ENCODE peak calls at places on chromosomes 5 and 9, in ten cellular contexts. One of them, this sample, is unnamed.

GRCh38 chr5:37637165-37637845 is 202.5 kb downstream of the GDNF start:
- DNase-seq in adrenal gland: no peak
- DNase-seq in prostate gland: no peak
- DNase-seq in transverse colon: no peak
- DNase-seq in breast epithelium: no peak
- DNase-seq in heart left ventricle: no peak
- DNase-seq in testis: no peak
- DNase-seq in HCT116: no peak
- DNase-seq in A549: peak; percentile 9
- DNase-seq in body of pancreas: no peak
- DNase-seq in this sample: no peak

GRCh38 chr9:16161469-16161868 is 608.6 kb downstream of the CCDC171 start:
- DNase-seq in adrenal gland: no peak
- DNase-seq in prostate gland: no peak
- DNase-seq in transverse colon: no peak
- DNase-seq in breast epithelium: no peak
- DNase-seq in heart left ventricle: no peak
- DNase-seq in testis: no peak
- DNase-seq in HCT116: no peak
- DNase-seq in A549: no peak
- DNase-seq in body of pancreas: no peak
- DNase-seq in this sample: no peak

GRCh38 chr5:13909271-13909670 is 35.2 kb downstream of the DNAH5 start:
- DNase-seq in adrenal gland: no peak
- DNase-seq in prostate gland: no peak
- DNase-seq in transverse colon: no peak
- DNase-seq in breast epithelium: no peak
- DNase-seq in heart left ventricle: no peak
- DNase-seq in testis: no peak
- DNase-seq in HCT116: no peak
- DNase-seq in A549: no peak
- DNase-seq in body of pancreas: no peak
- DNase-seq in this sample: no peak

GRCh38 chr5:122444411-122444810 is 132.4 kb downstream of the SNCAIP start:
- DNase-seq in adrenal gland: no peak
- DNase-seq in prostate gland: no peak
- DNase-seq in transverse colon: no peak
- DNase-seq in breast epithelium: no peak
- DNase-seq in heart left ventricle: no peak
- DNase-seq in testis: no peak
- DNase-seq in HCT116: no peak
- DNase-seq in A549: no peak
- DNase-seq in body of pancreas: no peak
- DNase-seq in this sample: no peak

GRCh38 chr5:102600964-102601363 is 102.2 kb upstream of the SLCO6A1 start:
- DNase-seq in adrenal gland: no peak
- DNase-seq in prostate gland: no peak
- DNase-seq in transverse colon: no peak
- DNase-seq in breast epithelium: no peak
- DNase-seq in heart left ventricle: no peak
- DNase-seq in testis: no peak
- DNase-seq in HCT116: no peak
- DNase-seq in A549: no peak
- DNase-seq in body of pancreas: no peak
- DNase-seq in this sample: no peak

GRCh38 chr9:130633336-130634190 is 30.8 kb upstream of the PRDM12 start:
- DNase-seq in adrenal gland: no peak
- DNase-seq in prostate gland: no peak
- DNase-seq in transverse colon: no peak
- DNase-seq in breast epithelium: peak; percentile 27
- DNase-seq in heart left ventricle: no peak
- DNase-seq in testis: no peak
- DNase-seq in HCT116: no peak
- DNase-seq in A549: no peak
- DNase-seq in body of pancreas: no peak
- DNase-seq in this sample: no peak

GRCh38 chr9:106890621-106891020 is 27.7 kb downstream of the ZNF462 start:
- DNase-seq in adrenal gland: no peak
- DNase-seq in prostate gland: no peak
- DNase-seq in transverse colon: no peak
- DNase-seq in breast epithelium: no peak
- DNase-seq in heart left ventricle: no peak
- DNase-seq in testis: no peak
- DNase-seq in HCT116: no peak
- DNase-seq in A549: no peak
- DNase-seq in body of pancreas: no peak
- DNase-seq in this sample: no peak

GRCh38 chr9:73095425-73095824 is 56.2 kb upstream of the ANXA1 start:
- DNase-seq in adrenal gland: no peak
- DNase-seq in prostate gland: no peak
- DNase-seq in transverse colon: no peak
- DNase-seq in breast epithelium: no peak
- DNase-seq in heart left ventricle: no peak
- DNase-seq in testis: no peak
- DNase-seq in HCT116: no peak
- DNase-seq in A549: no peak
- DNase-seq in body of pancreas: no peak
- DNase-seq in this sample: no peak

GRCh38 chr5:139710370-139711066 is 62.4 kb downstream of the CXXC5 start:
- DNase-seq in adrenal gland: peak; percentile 61
- DNase-seq in prostate gland: no peak
- DNase-seq in transverse colon: peak; percentile 61
- DNase-seq in breast epithelium: no peak
- DNase-seq in heart left ventricle: peak; percentile 62
- DNase-seq in testis: peak; percentile 73
- DNase-seq in HCT116: no peak
- DNase-seq in A549: no peak
- DNase-seq in body of pancreas: peak; percentile 59
- DNase-seq in this sample: peak; percentile 57

GRCh38 chr5:139709587-139710369 is 61.6 kb downstream of the CXXC5 start:
- DNase-seq in adrenal gland: peak; percentile 40
- DNase-seq in prostate gland: no peak
- DNase-seq in transverse colon: peak; percentile 34
- DNase-seq in breast epithelium: no peak
- DNase-seq in heart left ventricle: peak; percentile 82
- DNase-seq in testis: no peak
- DNase-seq in HCT116: no peak
- DNase-seq in A549: no peak
- DNase-seq in body of pancreas: no peak
- DNase-seq in this sample: no peak

GRCh38 chr5:139708877-139709586 is 60.9 kb downstream of the CXXC5 start:
- DNase-seq in adrenal gland: peak; percentile 89
- DNase-seq in prostate gland: no peak
- DNase-seq in transverse colon: peak; percentile 53
- DNase-seq in breast epithelium: no peak
- DNase-seq in heart left ventricle: peak; percentile 80
- DNase-seq in testis: peak; percentile 74
- DNase-seq in HCT116: no peak
- DNase-seq in A549: peak; percentile 54
- DNase-seq in body of pancreas: peak; percentile 70
- DNase-seq in this sample: no peak

GRCh38 chr5:139711852-139712171 is 63.7 kb downstream of the CXXC5 start:
- DNase-seq in adrenal gland: no peak
- DNase-seq in prostate gland: no peak
- DNase-seq in transverse colon: no peak
- DNase-seq in breast epithelium: no peak
- DNase-seq in heart left ventricle: no peak
- DNase-seq in testis: no peak
- DNase-seq in HCT116: no peak
- DNase-seq in A549: no peak
- DNase-seq in body of pancreas: no peak
- DNase-seq in this sample: no peak

DNA sequence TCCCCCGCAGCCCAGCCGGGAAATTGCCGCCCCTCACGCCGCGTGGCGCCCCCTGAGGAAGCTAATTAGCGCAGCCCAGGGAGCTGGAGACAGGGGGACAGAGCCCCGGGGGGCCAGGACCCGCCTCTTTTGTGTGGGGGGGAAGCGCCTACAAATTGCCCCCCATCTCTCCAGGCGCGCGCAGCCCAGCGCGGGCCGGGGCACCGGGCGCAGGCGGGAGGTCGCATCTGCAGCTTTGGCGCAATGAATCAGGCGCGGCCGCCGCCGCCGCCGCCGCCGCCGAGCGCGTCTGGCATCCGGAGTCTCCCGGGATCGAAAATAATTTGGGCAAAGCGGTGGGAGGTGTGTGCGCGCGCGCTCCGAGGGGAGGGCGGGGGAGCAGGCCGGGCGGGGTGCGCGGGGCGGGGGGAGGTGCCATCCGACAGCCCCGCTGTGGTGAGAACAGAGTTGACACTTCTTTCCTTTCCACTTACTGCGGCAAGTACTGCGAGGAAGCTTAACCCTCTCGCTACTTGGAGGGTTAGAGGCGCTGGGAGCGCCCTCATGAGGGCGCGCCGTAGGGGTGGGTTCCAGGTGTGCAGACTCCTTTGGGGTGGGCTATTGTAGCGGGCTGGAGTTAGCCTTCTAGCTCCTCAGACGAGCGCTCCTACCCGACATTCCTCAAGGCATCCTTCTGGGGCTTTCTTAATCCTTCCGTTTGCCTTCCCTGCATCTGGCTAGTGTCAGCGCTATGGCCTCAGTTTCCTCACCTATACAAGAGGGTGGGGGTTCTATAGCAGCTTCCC is 63.1 kb downstream of the CXXC5 start:
- DNase-seq in adrenal gland: no peak
- DNase-seq in prostate gland: no peak
- DNase-seq in transverse colon: peak; percentile 44
- DNase-seq in breast epithelium: no peak
- DNase-seq in heart left ventricle: peak; percentile 51
- DNase-seq in testis: no peak
- DNase-seq in HCT116: no peak
- DNase-seq in A549: peak; percentile 46
- DNase-seq in body of pancreas: peak; percentile 40
- DNase-seq in this sample: peak; percentile 64
- TF ChIP-seq CTCF in adrenal gland: no peak
- TF ChIP-seq CTCF in prostate gland: no peak
- TF ChIP-seq CTCF in transverse colon: no peak
- TF ChIP-seq CTCF in breast epithelium: no peak
- TF ChIP-seq CTCF in heart left ventricle: no peak
- TF ChIP-seq CTCF in testis: no peak
- TF ChIP-seq CTCF in HCT116: peak; percentile 18
- TF ChIP-seq CTCF in A549: no peak
- TF ChIP-seq CTCF in body of pancreas: peak; percentile 2
- TF ChIP-seq CTCF in this sample: no peak

GRCh38 chr5:59036274-59036961 is 453.5 kb downstream of the RAB3C start:
- DNase-seq in adrenal gland: no peak
- DNase-seq in prostate gland: peak; percentile 39
- DNase-seq in transverse colon: peak; percentile 23
- DNase-seq in breast epithelium: no peak
- DNase-seq in heart left ventricle: no peak
- DNase-seq in testis: no peak
- DNase-seq in HCT116: peak; percentile 28
- DNase-seq in A549: peak; percentile 95
- DNase-seq in body of pancreas: no peak
- DNase-seq in this sample: no peak
- H3K4me1 ChIP-seq in adrenal gland: peaks cover 11% of the 10 kb centered on the region
- H3K4me1 ChIP-seq in prostate gland: no peaks in the 10 kb centered on the region
- H3K4me1 ChIP-seq in transverse colon: peaks cover 30% of the 10 kb centered on the region
- H3K4me1 ChIP-seq in breast epithelium: no peaks in the 10 kb centered on the region
- H3K4me1 ChIP-seq in heart left ventricle: no peaks in the 10 kb centered on the region
- H3K4me1 ChIP-seq in testis: no peaks in the 10 kb centered on the region
- H3K4me1 ChIP-seq in HCT116: peaks cover 2% of the 10 kb centered on the region
- H3K4me1 ChIP-seq in A549: peaks cover 34% of the 10 kb centered on the region
- H3K4me1 ChIP-seq in body of pancreas: peaks cover 19% of the 10 kb centered on the region
- H3K4me1 ChIP-seq in this sample: peaks cover 2% of the 10 kb centered on the region

GRCh38 chr9:135615666-135616620 is 23.4 kb downstream of the GLT6D1 start:
- DNase-seq in adrenal gland: no peak
- DNase-seq in prostate gland: no peak
- DNase-seq in transverse colon: no peak
- DNase-seq in breast epithelium: no peak
- DNase-seq in heart left ventricle: no peak
- DNase-seq in testis: peak; percentile 13
- DNase-seq in HCT116: no peak
- DNase-seq in A549: no peak
- DNase-seq in body of pancreas: no peak
- DNase-seq in this sample: no peak

GRCh38 chr9:135616621-135617537 is 22.5 kb downstream of the GLT6D1 start:
- DNase-seq in adrenal gland: no peak
- DNase-seq in prostate gland: no peak
- DNase-seq in transverse colon: no peak
- DNase-seq in breast epithelium: no peak
- DNase-seq in heart left ventricle: no peak
- DNase-seq in testis: peak; percentile 12
- DNase-seq in HCT116: no peak
- DNase-seq in A549: no peak
- DNase-seq in body of pancreas: no peak
- DNase-seq in this sample: no peak

GRCh38 chr9:135612981-135613910 is 26.1 kb downstream of the GLT6D1 start:
- DNase-seq in adrenal gland: no peak
- DNase-seq in prostate gland: no peak
- DNase-seq in transverse colon: no peak
- DNase-seq in breast epithelium: no peak
- DNase-seq in heart left ventricle: no peak
- DNase-seq in testis: peak; percentile 8
- DNase-seq in HCT116: no peak
- DNase-seq in A549: no peak
- DNase-seq in body of pancreas: no peak
- DNase-seq in this sample: no peak

GRCh38 chr9:135613946-135614805 is 25.2 kb downstream of the GLT6D1 start:
- DNase-seq in adrenal gland: no peak
- DNase-seq in prostate gland: no peak
- DNase-seq in transverse colon: no peak
- DNase-seq in breast epithelium: no peak
- DNase-seq in heart left ventricle: no peak
- DNase-seq in testis: peak; percentile 8
- DNase-seq in HCT116: no peak
- DNase-seq in A549: no peak
- DNase-seq in body of pancreas: no peak
- DNase-seq in this sample: no peak

DNA sequence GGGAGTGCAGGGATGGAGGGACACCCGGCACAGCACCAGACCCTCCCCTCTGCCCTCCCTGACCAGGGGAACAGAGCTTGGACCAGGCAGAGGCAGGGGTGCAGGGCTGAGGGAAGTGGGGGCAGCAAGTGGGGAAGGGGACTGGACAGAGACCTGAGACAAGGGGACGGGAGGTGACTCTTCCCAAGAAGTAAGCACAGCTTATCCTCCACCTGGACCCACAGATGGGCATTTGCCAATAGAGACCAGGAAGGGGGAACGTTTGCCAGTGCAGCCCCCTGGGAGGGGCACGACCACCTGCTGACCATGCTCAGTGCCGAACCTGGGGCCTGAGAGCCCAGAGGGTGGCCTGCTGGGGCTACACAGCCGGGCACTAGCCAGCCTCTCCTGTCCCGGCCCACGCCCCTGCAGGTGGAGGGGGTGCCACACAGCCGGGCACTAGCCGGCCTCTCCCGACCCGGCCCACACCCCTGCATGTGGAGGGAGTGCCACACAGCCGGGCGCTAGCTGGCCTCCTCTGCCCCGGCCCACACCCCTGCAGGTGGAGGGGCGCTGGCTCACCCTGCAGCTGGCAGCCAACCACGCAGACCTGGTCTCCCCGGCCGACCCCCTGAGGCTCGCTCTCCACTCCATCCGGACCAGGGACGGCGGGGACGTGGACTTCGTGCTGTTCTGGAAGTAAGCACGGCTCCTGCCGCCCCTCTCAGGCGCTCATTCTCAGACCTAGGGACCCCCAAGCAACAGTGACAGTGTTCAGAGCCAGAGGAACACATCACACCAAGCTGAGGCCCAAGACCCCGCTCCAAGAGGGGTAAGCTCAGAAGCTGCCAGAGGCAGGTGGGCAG is 24.3 kb downstream of the GLT6D1 start:
- DNase-seq in adrenal gland: no peak
- DNase-seq in prostate gland: no peak
- DNase-seq in transverse colon: no peak
- DNase-seq in breast epithelium: no peak
- DNase-seq in heart left ventricle: no peak
- DNase-seq in testis: peak; percentile 9
- DNase-seq in HCT116: no peak
- DNase-seq in A549: no peak
- DNase-seq in body of pancreas: no peak
- DNase-seq in this sample: no peak
- TF ChIP-seq POLR2A in adrenal gland: no peak
- TF ChIP-seq POLR2A in prostate gland: no peak
- TF ChIP-seq POLR2A in transverse colon: no peak
- TF ChIP-seq POLR2A in breast epithelium: no peak
- TF ChIP-seq POLR2A in heart left ventricle: no peak
- TF ChIP-seq POLR2A in testis: no peak
- TF ChIP-seq POLR2A in HCT116: no peak
- TF ChIP-seq POLR2A in A549: no peak
- TF ChIP-seq POLR2A in body of pancreas: no peak
- TF ChIP-seq POLR2A in this sample: no peak

GRCh38 chr5:42888771-42889170 is 77.1 kb upstream of the SELENOP start:
- DNase-seq in adrenal gland: no peak
- DNase-seq in prostate gland: no peak
- DNase-seq in transverse colon: no peak
- DNase-seq in breast epithelium: no peak
- DNase-seq in heart left ventricle: no peak
- DNase-seq in testis: no peak
- DNase-seq in HCT116: no peak
- DNase-seq in A549: no peak
- DNase-seq in body of pancreas: no peak
- DNase-seq in this sample: no peak

GRCh38 chr5:42898760-42899159 is 87.1 kb upstream of the SELENOP start:
- DNase-seq in adrenal gland: no peak
- DNase-seq in prostate gland: no peak
- DNase-seq in transverse colon: no peak
- DNase-seq in breast epithelium: no peak
- DNase-seq in heart left ventricle: no peak
- DNase-seq in testis: no peak
- DNase-seq in HCT116: no peak
- DNase-seq in A549: no peak
- DNase-seq in body of pancreas: no peak
- DNase-seq in this sample: no peak

GRCh38 chr5:42896523-42896922 is 84.8 kb upstream of the SELENOP start:
- DNase-seq in adrenal gland: no peak
- DNase-seq in prostate gland: no peak
- DNase-seq in transverse colon: no peak
- DNase-seq in breast epithelium: no peak
- DNase-seq in heart left ventricle: no peak
- DNase-seq in testis: no peak
- DNase-seq in HCT116: no peak
- DNase-seq in A549: no peak
- DNase-seq in body of pancreas: no peak
- DNase-seq in this sample: no peak

GRCh38 chr5:42889311-42889933 is 77.7 kb upstream of the SELENOP start:
- DNase-seq in adrenal gland: peak; percentile 81
- DNase-seq in prostate gland: peak; percentile 82
- DNase-seq in transverse colon: peak; percentile 89
- DNase-seq in breast epithelium: peak; percentile 69
- DNase-seq in heart left ventricle: peak; percentile 68
- DNase-seq in testis: peak; percentile 83
- DNase-seq in HCT116: peak; percentile 66
- DNase-seq in A549: peak; percentile 79
- DNase-seq in body of pancreas: peak; percentile 86
- DNase-seq in this sample: peak; percentile 85

GRCh38 chr5:42894057-42894456 is 82.4 kb upstream of the SELENOP start:
- DNase-seq in adrenal gland: peak; percentile 21
- DNase-seq in prostate gland: no peak
- DNase-seq in transverse colon: no peak
- DNase-seq in breast epithelium: no peak
- DNase-seq in heart left ventricle: no peak
- DNase-seq in testis: peak; percentile 59
- DNase-seq in HCT116: no peak
- DNase-seq in A549: peak; percentile 11
- DNase-seq in body of pancreas: peak; percentile 28
- DNase-seq in this sample: no peak
- TF ChIP-seq CTCF in adrenal gland: no peak
- TF ChIP-seq CTCF in prostate gland: no peak
- TF ChIP-seq CTCF in transverse colon: no peak
- TF ChIP-seq CTCF in breast epithelium: no peak
- TF ChIP-seq CTCF in heart left ventricle: no peak
- TF ChIP-seq CTCF in testis: no peak
- TF ChIP-seq CTCF in HCT116: peak; percentile 40
- TF ChIP-seq CTCF in A549: no peak
- TF ChIP-seq CTCF in body of pancreas: peak; percentile 25
- TF ChIP-seq CTCF in this sample: no peak